ENCODE peak calls at places on chromosomes 4 and X, in nine cellular contexts. R is mammary epithelial cell; G is nephron progenitor cell; N is GM13976; T is OCI-LY7; C is CD4-positive, alpha-beta T cell; M is sigmoid colon; H is vagina; I is endothelial cell. Z is an unnamed sample.

GRCh38 chrX:42778096-42778495 is at the start of gene PPP1R2C:
- DNase-seq in R (no peak), G (no peak), N (no peak), T (no peak), C (no peak), M (no peak), H (no peak), I (no peak), Z (no peak)

GRCh38 chrX:118847676-118848075 is 24.1 kb downstream of the ZCCHC12 start:
- DNase-seq in R (peak), G (no peak), N (peak), T (peak), C (no peak), M (no peak), H (no peak), I (peak), Z (peak)

GRCh38 chr4:127124919-127125318 is 507.8 kb upstream of the INTU start:
- DNase-seq in R (peak), G (no peak), N (no peak), T (no peak), C (no peak), M (no peak), H (no peak), I (no peak), Z (peak)

GRCh38 chr4:2733844-2734574 is 22.1 kb downstream of the TNIP2 start:
- DNase-seq in R (no peak), G (no peak), N (no peak), T (no peak), C (no peak), M (peak), H (no peak), I (no peak), Z (no peak)

GRCh38 chr4:80072607-80073361 is at the start of gene ANTXR2:
- DNase-seq in R (peak), G (peak), N (peak), T (no peak), C (peak), M (peak), H (no peak), I (peak), Z (peak)

GRCh38 chr4:41095973-41096372 is 118.4 kb downstream of the APBB2 start:
- DNase-seq in R (peak), G (no peak), N (no peak), T (peak), C (no peak), M (no peak), H (no peak), I (no peak), Z (no peak)

GRCh38 chr4:76558391-76559235 is 123.6 kb downstream of the SHROOM3 start:
- DNase-seq in R (no peak), G (no peak), N (no peak), T (no peak), C (no peak), M (no peak), H (no peak), I (no peak), Z (no peak)

GRCh38 chr4:108192056-108192455 is 23.3 kb upstream of the LEF1 start:
- DNase-seq in R (no peak), G (peak), N (no peak), T (no peak), C (no peak), M (no peak), H (no peak), I (no peak), Z (no peak)

GRCh38 chr4:123481034-123481433 is 84.4 kb downstream of the SPRY1 start:
- DNase-seq in R (peak), G (no peak), N (no peak), T (no peak), C (no peak), M (no peak), H (no peak), I (no peak), Z (peak)

GRCh38 chrX:118727686-118728339 is 407 bp downstream of the IL13RA1 start:
- DNase-seq in R (peak), G (peak), N (peak), T (no peak), C (no peak), M (no peak), H (no peak), I (peak), Z (no peak)

GRCh38 chrX:17738002-17738713 is 865 bp downstream of the SCML1 start:
- DNase-seq in R (peak), G (peak), N (peak), T (no peak), C (peak), M (peak), H (no peak), I (peak), Z (peak)

GRCh38 chr4:6855692-6856297 is 53.8 kb upstream of the TBC1D14 start:
- DNase-seq in R (no peak), G (no peak), N (peak), T (no peak), C (no peak), M (no peak), H (no peak), I (no peak), Z (peak)

GRCh38 chr4:128358903-128359260 is 71.3 kb upstream of the PGRMC2 start:
- DNase-seq in R (no peak), G (no peak), N (no peak), T (no peak), C (no peak), M (no peak), H (no peak), I (no peak), Z (no peak)

GRCh38 chr4:18536420-18536819 is 514.9 kb upstream of the LCORL start:
- DNase-seq in R (no peak), G (no peak), N (no peak), T (no peak), C (no peak), M (no peak), H (no peak), I (no peak), Z (peak)

DNA sequence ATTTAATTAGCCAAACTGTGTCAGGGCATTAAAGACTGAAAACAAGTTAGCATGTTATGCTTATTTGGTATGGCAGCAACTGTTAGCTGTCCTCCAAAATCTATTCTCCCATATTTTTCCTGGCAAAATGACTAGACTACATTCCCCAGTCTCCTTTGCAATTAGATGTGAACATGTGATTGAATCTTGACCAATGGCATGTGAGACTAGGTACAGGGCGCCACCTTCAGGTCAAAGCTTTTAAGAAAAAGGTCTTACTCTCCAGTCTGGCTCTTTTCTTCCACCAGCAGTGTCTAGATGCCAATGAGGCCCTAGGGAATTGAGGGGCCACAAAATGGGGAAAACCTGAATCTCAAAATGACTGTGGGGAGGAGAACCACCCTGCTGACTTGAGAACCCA is 408.2 kb downstream of the SMARCA1 start:
- DNase-seq in R (peak), G (peak), N (peak), T (peak), C (no peak), M (no peak), H (no peak), I (peak), Z (peak)
- TF ChIP-seq CTCF in R (no peak), G (peak), N (peak), T (peak), C (no peak), M (no peak), H (no peak), I (peak), Z (no peak)

GRCh38 chrX:83658731-83659130 is 150.6 kb downstream of the POU3F4 start:
- DNase-seq in R (no peak), G (no peak), N (peak), T (peak), C (no peak), M (no peak), H (no peak), I (no peak), Z (peak)
- TF ChIP-seq CTCF in R (peak), G (no peak), N (peak), T (peak), C (no peak), M (no peak), H (no peak), I (no peak), Z (no peak)

GRCh38 chrX:148133099-148133725 is 152.1 kb downstream of the FMR1NB start:
- DNase-seq in R (peak), G (peak), N (no peak), T (peak), C (no peak), M (no peak), H (no peak), I (no peak), Z (peak)
- TF ChIP-seq CTCF in R (peak), G (no peak), N (no peak), T (peak), C (peak), M (no peak), H (no peak), I (no peak), Z (no peak)

DNA sequence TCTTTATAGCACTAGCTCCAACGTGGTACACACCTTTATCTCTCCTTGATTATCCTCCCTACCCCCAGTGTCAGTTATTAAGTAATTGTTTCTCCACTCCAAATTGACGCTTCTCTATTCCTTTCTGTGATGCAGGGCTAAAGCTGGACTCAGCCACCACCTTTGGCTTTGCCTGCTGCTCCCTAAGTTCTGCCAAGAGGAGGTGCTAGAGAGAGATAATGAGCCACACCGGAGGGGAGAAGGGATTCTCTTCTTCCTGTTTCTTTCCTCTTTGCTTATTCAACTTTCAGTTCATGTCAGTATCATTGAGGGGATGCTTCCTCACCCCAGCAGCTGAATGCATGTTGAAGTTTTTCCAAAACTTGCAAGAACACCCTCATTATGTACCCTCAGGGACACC is 176.5 kb downstream of the GBA3 start:
- DNase-seq in R (no peak), G (no peak), N (no peak), T (no peak), C (no peak), M (no peak), H (no peak), I (no peak), Z (peak)
- TF ChIP-seq CTCF in R (no peak), G (no peak), N (no peak), T (peak), C (no peak), M (no peak), H (no peak), I (no peak), Z (no peak)

GRCh38 chr4:177147668-177148067 is 162.0 kb upstream of the NEIL3 start:
- DNase-seq in R (no peak), G (no peak), N (no peak), T (no peak), C (no peak), M (no peak), H (no peak), I (no peak), Z (no peak)
- TF ChIP-seq CTCF in R (no peak), G (no peak), N (no peak), T (no peak), C (no peak), M (no peak), H (no peak), I (no peak), Z (no peak)

GRCh38 chrX:153736071-153736820 is 11.6 kb downstream of the ABCD1 start:
- DNase-seq in R (no peak), G (no peak), N (no peak), T (no peak), C (no peak), M (no peak), H (no peak), I (no peak), Z (no peak)

GRCh38 chrX:153734871-153735270 is 10.2 kb downstream of the ABCD1 start:
- DNase-seq in R (no peak), G (no peak), N (no peak), T (no peak), C (no peak), M (no peak), H (no peak), I (no peak), Z (no peak)

GRCh38 chrX:153733651-153734240 is 9.1 kb downstream of the ABCD1 start:
- DNase-seq in R (no peak), G (no peak), N (no peak), T (no peak), C (no peak), M (no peak), H (no peak), I (no peak), Z (no peak)

GRCh38 chrX:153736871-153737441 is 12.3 kb downstream of the ABCD1 start:
- DNase-seq in R (no peak), G (no peak), N (no peak), T (no peak), C (no peak), M (no peak), H (no peak), I (no peak), Z (no peak)

DNA sequence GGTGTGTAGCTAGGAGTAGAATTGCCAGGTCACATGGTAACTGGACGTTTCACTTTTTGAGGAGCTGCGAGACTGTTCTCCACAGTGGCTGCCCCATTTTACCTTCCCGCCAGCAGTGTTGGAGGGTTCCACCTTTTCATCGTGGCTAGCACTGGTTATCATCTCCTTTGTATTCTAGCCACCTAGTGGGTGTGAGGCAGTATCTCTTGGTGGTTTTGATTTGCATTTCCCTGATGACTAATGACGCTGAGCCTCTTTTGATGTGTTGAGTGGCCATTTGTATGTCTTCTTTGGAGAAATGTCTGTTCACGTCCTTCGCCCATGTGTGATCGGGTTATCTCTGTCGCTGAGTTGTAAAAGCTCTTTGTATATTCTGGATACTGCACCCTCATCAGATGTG is 10.6 kb downstream of the ABCD1 start:
- DNase-seq in R (no peak), G (no peak), N (no peak), T (peak), C (no peak), M (no peak), H (no peak), I (no peak), Z (peak)
- TF ChIP-seq CTCF in R (peak), G (no peak), N (no peak), T (peak), C (no peak), M (no peak), H (no peak), I (no peak), Z (no peak)

DNA sequence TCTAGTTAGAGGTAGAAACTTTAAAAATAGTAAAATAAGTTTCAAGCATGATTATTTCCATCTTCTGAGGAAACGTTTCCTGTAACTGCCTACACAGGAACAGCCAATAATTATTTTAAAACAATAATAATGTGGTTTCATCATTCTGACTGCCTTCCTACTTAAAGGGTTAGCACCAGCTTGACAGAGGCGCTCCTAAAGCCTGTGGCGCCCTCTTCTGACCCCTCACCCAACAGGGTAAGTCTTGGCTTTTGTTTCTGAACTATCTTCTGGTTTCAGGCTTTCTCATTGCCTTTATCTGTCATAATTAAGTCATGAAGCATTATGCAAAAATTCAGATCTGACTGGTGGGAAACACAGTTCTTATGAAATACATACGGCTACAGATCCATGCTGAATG is 96.7 kb downstream of the ITM2A start:
- DNase-seq in R (no peak), G (peak), N (peak), T (peak), C (peak), M (no peak), H (no peak), I (peak), Z (peak)
- TF ChIP-seq CTCF in R (peak), G (peak), N (peak), T (peak), C (peak), M (no peak), H (no peak), I (no peak), Z (peak)

GRCh38 chrX:47093248-47093647 is 15.0 kb downstream of the RGN start:
- DNase-seq in R (peak), G (no peak), N (peak), T (peak), C (no peak), M (no peak), H (no peak), I (no peak), Z (peak)
- TF ChIP-seq CTCF in R (peak), G (peak), N (no peak), T (peak), C (peak), M (no peak), H (no peak), I (peak), Z (no peak)

Z was measured in MCF 10A.